ENCODE peak calls at places on chromosomes 11 and 22, in five cellular contexts. One of them, this sample, is unnamed.

GRCh38 chr11:83033972-83034672 is 37.6 kb downstream of the RAB30 start:
- DNase-seq in astrocyte: peak; percentile 81
- DNase-seq in HFFc6: peak; percentile 78
- DNase-seq in AG10803: peak; percentile 97
- DNase-seq in AG09319: peak; percentile 91
- DNase-seq in this sample: peak; percentile 87

GRCh38 chr11:126989942-126990715 is 10.4 kb downstream of the KIRREL3 start:
- DNase-seq in HFFc6: peak; percentile 64
- DNase-seq in AG10803: peak; percentile 79
- DNase-seq in astrocyte: peak; percentile 53
- DNase-seq in AG09319: no peak
- DNase-seq in this sample: peak; percentile 43

GRCh38 chr11:65316311-65316978 is 1.8 kb downstream of the CDC42EP2 start:
- DNase-seq in AG10803: peak; percentile 100
- DNase-seq in AG09319: peak; percentile 99
- DNase-seq in astrocyte: peak; percentile 83
- DNase-seq in HFFc6: peak; percentile 88
- DNase-seq in this sample: peak; percentile 99

GRCh38 chr11:12901272-12901671 is 107.8 kb upstream of the RASSF10 start:
- DNase-seq in astrocyte: no peak
- DNase-seq in AG10803: no peak
- DNase-seq in HFFc6: no peak
- DNase-seq in AG09319: no peak
- DNase-seq in this sample: no peak

GRCh38 chr11:9092846-9093778 is 1.7 kb upstream of the SCUBE2 start:
- DNase-seq in AG10803: no peak
- DNase-seq in astrocyte: no peak
- DNase-seq in AG09319: no peak
- DNase-seq in HFFc6: no peak
- DNase-seq in this sample: no peak

GRCh38 chr11:76218449-76219206 is 12.3 kb upstream of the WNT11 start:
- DNase-seq in AG09319: no peak
- DNase-seq in AG10803: no peak
- DNase-seq in HFFc6: no peak
- DNase-seq in astrocyte: no peak
- DNase-seq in this sample: no peak

GRCh38 chr11:93718057-93718563 is 23.2 kb downstream of the TAF1D start:
- DNase-seq in AG09319: no peak
- DNase-seq in AG10803: no peak
- DNase-seq in astrocyte: no peak
- DNase-seq in HFFc6: no peak
- DNase-seq in this sample: no peak

GRCh38 chr11:61947486-61948210 is 2.5 kb upstream of the BEST1 start:
- DNase-seq in astrocyte: peak; percentile 61
- DNase-seq in AG09319: peak; percentile 82
- DNase-seq in HFFc6: peak; percentile 84
- DNase-seq in AG10803: peak; percentile 89
- DNase-seq in this sample: peak; percentile 70

GRCh38 chr22:38220163-38220562 is 18.4 kb downstream of the MAFF start:
- DNase-seq in HFFc6: no peak
- DNase-seq in AG10803: no peak
- DNase-seq in AG09319: no peak
- DNase-seq in astrocyte: no peak
- DNase-seq in this sample: no peak

GRCh38 chr11:116692318-116693106 is 80.3 kb downstream of the BUD13 start:
- DNase-seq in AG10803: no peak
- DNase-seq in astrocyte: no peak
- DNase-seq in AG09319: no peak
- DNase-seq in HFFc6: no peak
- DNase-seq in this sample: no peak

GRCh38 chr11:2379471-2380174 is 2.5 kb downstream of the CD81 start:
- DNase-seq in HFFc6: no peak
- DNase-seq in AG09319: no peak
- DNase-seq in AG10803: no peak
- DNase-seq in astrocyte: no peak
- DNase-seq in this sample: no peak

GRCh38 chr22:43200555-43200954 is 13.6 kb upstream of the TTLL12 start:
- DNase-seq in astrocyte: no peak
- DNase-seq in AG10803: no peak
- DNase-seq in AG09319: no peak
- DNase-seq in HFFc6: no peak
- DNase-seq in this sample: no peak

GRCh38 chr11:63795066-63795465 is 18.2 kb upstream of the SPINDOC start:
- DNase-seq in AG10803: no peak
- DNase-seq in HFFc6: no peak
- DNase-seq in astrocyte: no peak
- DNase-seq in AG09319: no peak
- DNase-seq in this sample: no peak

GRCh38 chr11:93099811-93100210 is 98.0 kb downstream of the SLC36A4 start:
- DNase-seq in AG09319: no peak
- DNase-seq in AG10803: peak; percentile 46
- DNase-seq in HFFc6: peak; percentile 83
- DNase-seq in astrocyte: peak; percentile 72
- DNase-seq in this sample: peak; percentile 7

GRCh38 chr22:45709866-45710265 is 38.2 kb downstream of the ATXN10 start:
- DNase-seq in HFFc6: peak; percentile 81
- DNase-seq in astrocyte: peak; percentile 74
- DNase-seq in AG10803: peak; percentile 61
- DNase-seq in AG09319: no peak
- DNase-seq in this sample: no peak

GRCh38 chr22:45680932-45681700 is 9.5 kb downstream of the ATXN10 start:
- DNase-seq in AG10803: peak; percentile 56
- DNase-seq in AG09319: no peak
- DNase-seq in astrocyte: peak; percentile 95
- DNase-seq in HFFc6: peak; percentile 80
- DNase-seq in this sample: peak; percentile 41

GRCh38 chr22:38314992-38315800 is 2.0 kb downstream of the CSNK1E start:
- DNase-seq in AG10803: peak; percentile 40
- DNase-seq in HFFc6: no peak
- DNase-seq in AG09319: no peak
- DNase-seq in astrocyte: peak; percentile 23
- DNase-seq in this sample: no peak

GRCh38 chr11:58471892-58472291 is 29.9 kb upstream of the OR5B12 start:
- DNase-seq in AG09319: no peak
- DNase-seq in astrocyte: no peak
- DNase-seq in AG10803: no peak
- DNase-seq in HFFc6: no peak
- DNase-seq in this sample: no peak

GRCh38 chr22:35404176-35404575 is 4.2 kb downstream of the MCM5 start:
- DNase-seq in AG10803: no peak
- DNase-seq in astrocyte: no peak
- DNase-seq in AG09319: no peak
- DNase-seq in HFFc6: no peak
- DNase-seq in this sample: no peak

GRCh38 chr11:116461789-116462188 is 311.0 kb downstream of the BUD13 start:
- DNase-seq in HFFc6: no peak
- DNase-seq in AG10803: no peak
- DNase-seq in AG09319: no peak
- DNase-seq in astrocyte: no peak
- DNase-seq in this sample: no peak

GRCh38 chr22:38696606-38697005 is 4.1 kb downstream of the JOSD1 start:
- DNase-seq in HFFc6: peak; percentile 79
- DNase-seq in astrocyte: peak; percentile 88
- DNase-seq in AG10803: peak; percentile 75
- DNase-seq in AG09319: peak; percentile 44
- DNase-seq in this sample: peak; percentile 48

GRCh38 chr11:69229521-69229920 is 64.4 kb upstream of the MYEOV start:
- DNase-seq in astrocyte: no peak
- DNase-seq in HFFc6: no peak
- DNase-seq in AG10803: no peak
- DNase-seq in AG09319: no peak
- DNase-seq in this sample: no peak

GRCh38 chr22:45336971-45337431 is 27.3 kb downstream of the FAM118A start:
- DNase-seq in AG10803: peak; percentile 38
- DNase-seq in AG09319: no peak
- DNase-seq in astrocyte: no peak
- DNase-seq in HFFc6: no peak
- DNase-seq in this sample: no peak

GRCh38 chr11:65444314-65445051 is 21.9 kb downstream of the NEAT1 start:
- DNase-seq in astrocyte: no peak
- DNase-seq in AG09319: no peak
- DNase-seq in HFFc6: no peak
- DNase-seq in AG10803: peak; percentile 18
- DNase-seq in this sample: no peak

GRCh38 chr22:33785283-33785991 is 134.8 kb downstream of the LARGE1 start:
- DNase-seq in AG09319: no peak
- DNase-seq in HFFc6: peak; percentile 34
- DNase-seq in AG10803: peak; percentile 88
- DNase-seq in astrocyte: peak; percentile 62
- DNase-seq in this sample: peak; percentile 39

GRCh38 chr22:31089101-31090100 is 8.3 kb downstream of the SMTN start:
- DNase-seq in AG09319: no peak
- DNase-seq in astrocyte: no peak
- DNase-seq in AG10803: no peak
- DNase-seq in HFFc6: no peak
- DNase-seq in this sample: no peak

GRCh38 chr11:100525635-100526034 is 161.5 kb upstream of the ARHGAP42 start:
- DNase-seq in AG09319: no peak
- DNase-seq in HFFc6: no peak
- DNase-seq in AG10803: no peak
- DNase-seq in astrocyte: no peak
- DNase-seq in this sample: no peak
- TF ChIP-seq CTCF in AG09319: no peak
- TF ChIP-seq CTCF in HFFc6: peak; percentile 32
- TF ChIP-seq CTCF in AG10803: no peak
- TF ChIP-seq CTCF in astrocyte: no peak
- TF ChIP-seq CTCF in this sample: no peak

GRCh38 chr11:67117667-67118058 is 1.4 kb upstream of the KDM2A start:
- DNase-seq in HFFc6: no peak
- DNase-seq in astrocyte: no peak
- DNase-seq in AG09319: no peak
- DNase-seq in AG10803: peak; percentile 23
- DNase-seq in this sample: no peak

GRCh38 chr11:67119577-67120391 is 721 bp downstream of the KDM2A start:
- DNase-seq in HFFc6: no peak
- DNase-seq in astrocyte: no peak
- DNase-seq in AG10803: no peak
- DNase-seq in AG09319: no peak
- DNase-seq in this sample: no peak

GRCh38 chr11:67120456-67120855 is 1.4 kb downstream of the KDM2A start:
- DNase-seq in astrocyte: no peak
- DNase-seq in HFFc6: no peak
- DNase-seq in AG09319: no peak
- DNase-seq in AG10803: no peak
- DNase-seq in this sample: no peak

GRCh38 chr11:67118059-67118766 is 850 bp upstream of the KDM2A start:
- DNase-seq in AG10803: peak; percentile 27
- DNase-seq in HFFc6: no peak
- DNase-seq in astrocyte: no peak
- DNase-seq in AG09319: no peak
- DNase-seq in this sample: no peak

GRCh38 chr11:67118801-67119576 is at the start of gene KDM2A:
- DNase-seq in HFFc6: peak; percentile 96
- DNase-seq in AG10803: peak; percentile 99
- DNase-seq in AG09319: peak; percentile 98
- DNase-seq in astrocyte: peak; percentile 95
- DNase-seq in this sample: peak; percentile 94
- TF ChIP-seq CTCF in HFFc6: peak; percentile 72
- TF ChIP-seq CTCF in AG10803: no peak
- TF ChIP-seq CTCF in AG09319: no peak
- TF ChIP-seq CTCF in astrocyte: no peak
- TF ChIP-seq CTCF in this sample: no peak

GRCh38 chr11:108534274-108534882 is 36.2 kb upstream of the POGLUT3 start:
- DNase-seq in AG09319: no peak
- DNase-seq in astrocyte: no peak
- DNase-seq in AG10803: no peak
- DNase-seq in HFFc6: no peak
- DNase-seq in this sample: no peak

GRCh38 chr11:108538502-108538901 is 40.3 kb upstream of the POGLUT3 start:
- DNase-seq in astrocyte: no peak
- DNase-seq in AG09319: no peak
- DNase-seq in AG10803: no peak
- DNase-seq in HFFc6: no peak
- DNase-seq in this sample: no peak

GRCh38 chr11:108538022-108538424 is 39.8 kb upstream of the POGLUT3 start:
- DNase-seq in AG09319: no peak
- DNase-seq in HFFc6: no peak
- DNase-seq in astrocyte: no peak
- DNase-seq in AG10803: no peak
- DNase-seq in this sample: no peak

GRCh38 chr11:108535384-108535955 is 37.3 kb upstream of the POGLUT3 start:
- DNase-seq in AG09319: no peak
- DNase-seq in AG10803: no peak
- DNase-seq in astrocyte: no peak
- DNase-seq in HFFc6: no peak
- DNase-seq in this sample: no peak

DNA sequence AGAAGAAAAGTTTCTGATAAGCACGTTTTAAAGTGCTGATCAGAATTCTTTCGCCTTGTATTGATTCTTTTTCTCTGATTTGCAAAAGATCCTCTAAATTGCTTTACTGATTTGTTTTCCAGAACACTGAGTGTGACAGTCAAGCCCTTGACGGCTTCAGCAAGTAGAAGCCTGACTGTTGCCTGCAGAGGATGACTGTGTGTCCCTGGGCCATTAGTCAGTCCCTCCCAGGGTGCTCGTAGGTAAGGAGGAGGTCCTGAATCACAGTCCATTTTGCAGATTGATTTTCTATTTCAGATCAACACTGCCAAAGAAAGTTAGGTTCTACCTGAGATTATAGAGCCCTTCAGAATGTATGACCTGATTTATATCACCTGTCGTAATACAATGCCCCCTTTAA is 38.6 kb upstream of the POGLUT3 start:
- DNase-seq in AG09319: no peak
- DNase-seq in AG10803: no peak
- DNase-seq in astrocyte: no peak
- DNase-seq in HFFc6: no peak
- DNase-seq in this sample: no peak
- TF ChIP-seq CTCF in AG09319: no peak
- TF ChIP-seq CTCF in AG10803: no peak
- TF ChIP-seq CTCF in astrocyte: no peak
- TF ChIP-seq CTCF in HFFc6: no peak
- TF ChIP-seq CTCF in this sample: no peak

GRCh38 chr11:36948445-36949171 is 350.6 kb upstream of the RAG2 start:
- DNase-seq in astrocyte: no peak
- DNase-seq in HFFc6: no peak
- DNase-seq in AG09319: no peak
- DNase-seq in AG10803: no peak
- DNase-seq in this sample: no peak

DNA sequence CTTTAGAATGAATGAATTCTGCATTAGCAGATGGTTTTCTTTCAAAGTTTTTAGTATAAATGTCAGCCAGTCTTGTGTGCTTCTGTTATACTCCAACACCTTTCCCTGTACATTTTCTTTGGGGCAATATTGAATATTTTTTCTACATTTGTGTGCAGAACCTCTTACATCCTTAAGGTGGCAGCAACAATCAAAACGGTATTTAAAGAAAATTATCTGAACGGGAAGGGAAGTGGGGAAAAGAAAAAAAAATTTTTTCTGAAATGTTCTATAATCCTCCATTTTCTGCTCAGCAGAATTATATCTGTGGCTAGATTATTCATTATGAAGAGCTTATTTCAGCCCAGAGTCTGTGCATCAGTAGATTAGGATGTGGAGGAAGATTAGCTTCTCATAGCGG is 347.3 kb upstream of the RAG2 start:
- DNase-seq in AG09319: no peak
- DNase-seq in astrocyte: no peak
- DNase-seq in HFFc6: no peak
- DNase-seq in AG10803: peak; percentile 2
- DNase-seq in this sample: no peak
- TF ChIP-seq CTCF in AG09319: peak; percentile 29
- TF ChIP-seq CTCF in astrocyte: peak; percentile 37
- TF ChIP-seq CTCF in HFFc6: peak; percentile 63
- TF ChIP-seq CTCF in AG10803: peak; percentile 52
- TF ChIP-seq CTCF in this sample: peak; percentile 10

GRCh38 chr11:612201-612960 is 3.4 kb downstream of the IRF7 start:
- DNase-seq in AG10803: peak; percentile 18
- DNase-seq in HFFc6: no peak
- DNase-seq in astrocyte: no peak
- DNase-seq in AG09319: no peak
- DNase-seq in this sample: no peak
- TF ChIP-seq CTCF in AG10803: peak; percentile 32
- TF ChIP-seq CTCF in HFFc6: peak; percentile 56
- TF ChIP-seq CTCF in astrocyte: no peak
- TF ChIP-seq CTCF in AG09319: peak; percentile 4
- TF ChIP-seq CTCF in this sample: peak; percentile 21